ENCODE peak calls at places on chromosome 22, in four cellular contexts. Z is AG10803; A is CD8-positive, alpha-beta memory T cell; O is NCI-H1417. M is an unnamed sample.

GRCh38 chr22:20636075-20636812 is 128.8 kb downstream of the MED15 start:
- DNase-seq in Z (no peak), A (no peak), O (no peak), M (no peak)

GRCh38 chr22:39658806-39659463 is 88.4 kb downstream of the CACNA1I start:
- DNase-seq in Z (no peak), A (no peak), O (no peak), M (no peak)

GRCh38 chr22:39894554-39895092 is 1.1 kb upstream of the ENTHD1 start:
- DNase-seq in Z (no peak), A (no peak), O (peak), M (no peak)

GRCh38 chr22:18152519-18152918 is 2.5 kb downstream of the USP18 start:
- DNase-seq in Z (no peak), A (peak), O (no peak), M (no peak)

GRCh38 chr22:30947163-30947820 is 21.3 kb downstream of the MORC2 start:
- DNase-seq in Z (peak), A (no peak), O (peak), M (no peak)

GRCh38 chr22:45096256-45096907 is 67.3 kb upstream of the NUP50 start:
- DNase-seq in Z (peak), A (peak), O (peak), M (peak)

GRCh38 chr22:49487950-49488349 is 339.7 kb downstream of the BRD1 start:
- DNase-seq in Z (no peak), A (no peak), O (no peak), M (no peak)

GRCh38 chr22:41587347-41587723 is 2.3 kb downstream of the PMM1 start:
- DNase-seq in Z (no peak), A (no peak), O (no peak), M (no peak)

GRCh38 chr22:46250783-46251125 is 661 bp upstream of the CDPF1 start:
- DNase-seq in Z (no peak), A (no peak), O (peak), M (no peak)

M was measured in astrocyte.